ENCODE peak calls at places on chromosome 5, in ten cellular contexts. U, X, G, S, K, W, Y, C, N and E are unnamed samples.
A peak's percentile ranks its signal among the peaks of the same experiment; 100 is the strongest.

GRCh38 chr5:98905857-98906688 is 22.7 kb downstream of the CHD1 start:
- DNase-seq in U (no peak), X (peak; percentile 51), Y (no peak), W (no peak), C (peak; percentile 27), K (no peak), N (no peak), G (no peak), S (peak; percentile 45), E (no peak)

GRCh38 chr5:16518606-16519005 is 53.0 kb upstream of the ZNF622 start:
- DNase-seq in W (no peak), S (no peak), K (no peak), X (peak; percentile 46), N (no peak), G (no peak), Y (no peak), C (no peak), U (no peak), E (no peak)

GRCh38 chr5:78317515-78317914 is 23.0 kb upstream of the AP3B1 start:
- DNase-seq in G (no peak), X (no peak), U (no peak), W (no peak), K (no peak), C (no peak), S (no peak), N (no peak), Y (no peak), E (no peak)

GRCh38 chr5:152634596-152634995 is 229.5 kb upstream of the NMUR2 start:
- DNase-seq in S (peak; percentile 92), Y (no peak), G (peak; percentile 61), N (no peak), C (no peak), X (no peak), W (no peak), U (no peak), K (no peak), E (no peak)

GRCh38 chr5:166382031-166382430 is 1909.4 kb upstream of the WWC1 start:
- DNase-seq in W (no peak), X (no peak), N (no peak), Y (no peak), G (no peak), U (no peak), S (peak; percentile 9), C (no peak), K (no peak), E (no peak)

GRCh38 chr5:41094871-41095270 is 23.7 kb upstream of the MROH2B start:
- DNase-seq in U (no peak), G (no peak), K (no peak), W (no peak), S (no peak), C (no peak), Y (no peak), X (no peak), N (no peak), E (no peak)

GRCh38 chr5:42518595-42519067 is 95.4 kb downstream of the GHR start:
- DNase-seq in N (no peak), X (peak; percentile 36), Y (no peak), K (no peak), G (no peak), C (no peak), W (no peak), S (no peak), U (no peak), E (no peak)

GRCh38 chr5:137622850-137623249 is 113.0 kb downstream of the KLHL3 start:
- DNase-seq in S (no peak), Y (no peak), U (peak; percentile 87), N (no peak), X (peak; percentile 64), W (no peak), G (no peak), K (peak; percentile 41), C (no peak), E (no peak)

GRCh38 chr5:181204561-181205401 is at the start of gene TRIM7:
- DNase-seq in Y (no peak), S (peak; percentile 64), G (no peak), K (no peak), N (peak; percentile 61), C (peak; percentile 69), U (no peak), W (no peak), X (peak; percentile 49), E (peak; percentile 73)

GRCh38 chr5:10457682-10458574 is 16.2 kb downstream of the ROPN1L start:
- DNase-seq in W (no peak), Y (no peak), U (peak; percentile 29), K (no peak), S (peak; percentile 49), C (no peak), G (peak; percentile 50), N (no peak), X (peak; percentile 23), E (no peak)

GRCh38 chr5:55820488-55820887 is 30.7 kb upstream of the IL31RA start:
- DNase-seq in K (no peak), S (no peak), Y (no peak), N (no peak), C (no peak), W (no peak), U (no peak), X (peak; percentile 6), G (no peak), E (no peak)